ENCODE peak calls at places on chromosomes 12 and 14, in nine cellular contexts. M is endothelial cell of umbilical vein; K is adipocyte; V is HFFc6; Q is CD8-positive, alpha-beta T cell; D is AG20443; X is activated T-cell treated with anti-CD3 and anti-CD28 coated beads, Interleukin-2, amount 50 U/mL, for 72 hours; H is fibroblast of the aortic adventitia; N is left cardiac atrium. W is an unnamed sample.

GRCh38 chr12:124440841-124441381 is 126.5 kb downstream of the NCOR2 start:
- DNase-seq in Q (no peak), K (no peak), V (no peak), D (no peak), X (no peak), N (peak; percentile 65), H (no peak), M (no peak), W (no peak)

GRCh38 chr12:95446511-95446910 is 27.4 kb upstream of the METAP2 start:
- DNase-seq in M (no peak), X (no peak), D (peak; percentile 33), H (peak; percentile 39), K (no peak), Q (no peak), V (no peak), N (peak; percentile 53), W (no peak)

GRCh38 chr14:89507926-89508460 is 91.0 kb upstream of the FOXN3 start:
- DNase-seq in X (no peak), M (no peak), K (peak; percentile 19), V (peak; percentile 50), Q (no peak), D (peak; percentile 35), H (peak; percentile 54), N (no peak), W (no peak)

GRCh38 chr12:101813117-101813516 is 17.6 kb downstream of the GNPTAB start:
- DNase-seq in N (no peak), V (no peak), H (no peak), K (peak; percentile 34), X (no peak), D (no peak), Q (no peak), M (no peak), W (no peak)

GRCh38 chr12:67222302-67222701 is 46.9 kb upstream of the CAND1 start:
- DNase-seq in M (no peak), Q (no peak), H (peak; percentile 7), N (no peak), K (peak; percentile 55), D (peak; percentile 16), V (peak; percentile 25), X (no peak), W (peak; percentile 58)

GRCh38 chr14:101101456-101102056 is 198.0 kb upstream of the RTL1 start:
- DNase-seq in K (no peak), D (peak; percentile 9), H (peak; percentile 23), M (no peak), X (no peak), N (peak; percentile 5), V (no peak), Q (peak; percentile 40), W (no peak)

GRCh38 chr12:131123817-131124216 is 170.1 kb downstream of the ADGRD1 start:
- DNase-seq in H (no peak), M (no peak), V (no peak), X (no peak), K (no peak), N (no peak), Q (peak; percentile 23), D (no peak), W (no peak)

GRCh38 chr12:52521581-52522266 is 1.5 kb upstream of the KRT5 start:
- DNase-seq in D (peak; percentile 74), K (no peak), X (no peak), M (no peak), N (no peak), V (peak; percentile 53), H (no peak), Q (peak; percentile 32), W (no peak)

GRCh38 chr12:129531004-129531403 is 372.8 kb downstream of the TMEM132D start:
- DNase-seq in N (peak; percentile 33), H (no peak), X (no peak), M (no peak), D (no peak), V (no peak), K (no peak), Q (no peak), W (peak; percentile 3)

GRCh38 chr12:6750506-6750905 is 2.4 kb downstream of the MLF2 start:
- DNase-seq in V (no peak), N (no peak), X (no peak), M (no peak), K (no peak), D (no peak), H (no peak), Q (no peak), W (no peak)

GRCh38 chr12:20963762-20964161 is 153.3 kb downstream of the SLCO1B3 start:
- DNase-seq in M (no peak), Q (no peak), H (no peak), K (no peak), X (no peak), N (no peak), V (no peak), D (no peak), W (no peak)

GRCh38 chr14:59454131-59454530 is 11.0 kb downstream of the GPR135 start:
- DNase-seq in M (peak; percentile 50), D (peak; percentile 84), V (peak; percentile 92), X (no peak), Q (no peak), N (no peak), K (peak; percentile 92), H (peak; percentile 98), W (peak; percentile 79)

GRCh38 chr14:75831455-75831854 is 150.3 kb downstream of the TGFB3 start:
- DNase-seq in Q (peak; percentile 76), H (peak; percentile 81), K (peak; percentile 32), X (peak; percentile 11), D (peak; percentile 71), M (no peak), N (peak; percentile 71), V (peak; percentile 30), W (no peak)

GRCh38 chr12:126668961-126669360 is 1598.0 kb upstream of the TMEM132C start:
- DNase-seq in H (peak; percentile 86), K (no peak), Q (no peak), D (peak; percentile 37), X (no peak), N (no peak), V (peak; percentile 60), M (no peak), W (no peak)

GRCh38 chr12:116303929-116304328 is 26.4 kb upstream of the MED13L start:
- DNase-seq in X (no peak), K (peak; percentile 80), N (no peak), H (peak; percentile 81), V (no peak), M (no peak), Q (no peak), D (peak; percentile 82), W (no peak)

GRCh38 chr14:97584528-97584927 is 787.3 kb downstream of the VRK1 start:
- DNase-seq in V (no peak), X (no peak), D (no peak), M (no peak), Q (no peak), K (no peak), N (no peak), H (no peak), W (no peak)

GRCh38 chr12:120104924-120105323 is 11.6 kb downstream of the RAB35 start:
- DNase-seq in N (no peak), D (no peak), X (no peak), Q (no peak), M (no peak), K (no peak), H (no peak), V (no peak), W (no peak)

GRCh38 chr12:49644620-49644994 is 21.2 kb downstream of the PRPF40B start:
- DNase-seq in N (peak; percentile 84), H (peak; percentile 80), D (peak; percentile 92), X (peak; percentile 81), Q (peak; percentile 90), V (peak; percentile 68), K (peak; percentile 90), M (peak; percentile 69), W (peak; percentile 65)

GRCh38 chr14:96060161-96060933 is 21.2 kb downstream of the C14orf132 start:
- DNase-seq in X (no peak), V (no peak), D (no peak), H (no peak), M (no peak), N (no peak), K (no peak), Q (peak; percentile 29), W (no peak)

GRCh38 chr14:97385727-97386126 is 588.5 kb downstream of the VRK1 start:
- DNase-seq in D (no peak), K (no peak), N (no peak), M (no peak), H (no peak), V (no peak), X (no peak), Q (no peak), W (no peak)

W was measured in RKO.